ENCODE peak calls at places on chromosomes 12 and 14, in four cellular contexts. I, S, T and Z are unnamed samples.

GRCh38 chr14:54474232-54474793 is 14.5 kb downstream of the GMFB start:
- DNase-seq in I (no peak), S (no peak), T (no peak), Z (no peak)

GRCh38 chr12:127297327-127297726 is 969.6 kb upstream of the TMEM132C start:
- DNase-seq in I (no peak), S (no peak), T (no peak), Z (no peak)

GRCh38 chr12:87967871-87968270 is 61.3 kb downstream of the C12orf50 start:
- DNase-seq in I (no peak), S (no peak), T (no peak), Z (peak)

GRCh38 chr14:105012171-105012985 is 8.5 kb downstream of the CDCA4 start:
- DNase-seq in I (no peak), S (no peak), T (no peak), Z (no peak)

GRCh38 chr12:2640709-2641108 is 154.1 kb upstream of the FKBP4 start:
- DNase-seq in I (no peak), S (no peak), T (peak), Z (peak)

GRCh38 chr12:120583478-120584030 is 2.4 kb upstream of the POP5 start:
- DNase-seq in I (peak), S (peak), T (peak), Z (peak)

GRCh38 chr12:52980096-52980694 is 26.1 kb upstream of the EIF4B start:
- DNase-seq in I (no peak), S (no peak), T (no peak), Z (no peak)

GRCh38 chr12:55737581-55738112 is 5.3 kb upstream of the GDF11 start:
- DNase-seq in I (no peak), S (no peak), T (no peak), Z (peak)

GRCh38 chr14:45201908-45202307 is 51.1 kb downstream of the MIS18BP1 start:
- DNase-seq in I (no peak), S (no peak), T (no peak), Z (peak)

GRCh38 chr12:102169922-102170698 is 27.5 kb downstream of the PMCH start:
- DNase-seq in I (no peak), S (no peak), T (peak), Z (peak)

GRCh38 chr14:77014004-77014604 is 14.4 kb downstream of the IRF2BPL start:
- DNase-seq in I (no peak), S (no peak), T (no peak), Z (peak)

GRCh38 chr12:104348994-104349494 is 45.5 kb downstream of the EID3 start:
- DNase-seq in I (no peak), S (no peak), T (no peak), Z (no peak)

GRCh38 chr12:113591480-113591971 is 119.9 kb upstream of the LHX5 start:
- DNase-seq in I (no peak), S (no peak), T (peak), Z (peak)

GRCh38 chr14:69368381-69368780 is 29.7 kb downstream of the ERH start:
- DNase-seq in I (no peak), S (no peak), T (no peak), Z (no peak)

GRCh38 chr14:85441909-85442643 is 87.9 kb upstream of the FLRT2 start:
- DNase-seq in I (no peak), S (no peak), T (no peak), Z (no peak)

GRCh38 chr14:76337619-76338545 is 38.1 kb upstream of the ESRRB start:
- DNase-seq in I (no peak), S (no peak), T (no peak), Z (no peak)

GRCh38 chr12:124550123-124551089 is 17.0 kb downstream of the NCOR2 start:
- DNase-seq in I (no peak), S (no peak), T (no peak), Z (no peak)

GRCh38 chr14:76235628-76236027 is 83.9 kb downstream of the GPATCH2L start:
- DNase-seq in I (no peak), S (no peak), T (no peak), Z (no peak)